ENCODE peak calls at places on chromosomes 5 and 9, in five cellular contexts. P is hippocampal formation, D is endothelial cell of umbilical vein, Q is NAMALWA, K is GM04504. Y is an unnamed sample.

GRCh38 chr9:107484117-107484723 is 5.3 kb downstream of the KLF4 start:
- DNase-seq in Q (peak), P (no peak), K (peak), D (peak), Y (peak)

GRCh38 chr9:4836676-4837075 is 43.9 kb downstream of the RCL1 start:
- DNase-seq in D (no peak), Q (no peak), K (no peak), P (no peak), Y (no peak)

GRCh38 chr9:84466580-84467285 is 126.2 kb upstream of the SLC28A3 start:
- DNase-seq in P (no peak), Q (no peak), D (no peak), K (no peak), Y (no peak)

GRCh38 chr5:163089233-163089632 is 348.2 kb upstream of the CCNG1 start:
- DNase-seq in D (no peak), K (no peak), P (no peak), Q (no peak), Y (no peak)

GRCh38 chr9:34826999-34827538 is 117.1 kb upstream of the CCL21 start:
- DNase-seq in K (no peak), Q (no peak), D (no peak), P (no peak), Y (no peak)

GRCh38 chr9:120531683-120532300 is 48.2 kb downstream of the CDK5RAP2 start:
- DNase-seq in K (peak), D (peak), P (no peak), Q (peak), Y (no peak)

GRCh38 chr5:180121799-180122198 is 50.2 kb upstream of the RNF130 start:
- DNase-seq in D (no peak), K (no peak), Q (no peak), P (no peak), Y (no peak)

GRCh38 chr9:76638001-76638400 is 126.2 kb upstream of the PCA3 start:
- DNase-seq in Q (no peak), P (no peak), D (no peak), K (no peak), Y (no peak)

GRCh38 chr5:99675974-99676373 is 747.2 kb upstream of the CHD1 start:
- DNase-seq in P (no peak), K (no peak), D (no peak), Q (no peak), Y (no peak)

GRCh38 chr5:109550077-109550476 is 139.7 kb upstream of the MAN2A1 start:
- DNase-seq in Q (no peak), P (no peak), D (no peak), K (no peak), Y (no peak)